ENCODE peak calls at places on chromosomes 11 and 22, in ten cellular contexts. One of them, this sample, is unnamed.

GRCh38 chr11:128575174-128575955 is 12.0 kb downstream of the ETS1 start:
- DNase-seq in heart left ventricle: no peak
- DNase-seq in tibial artery: no peak
- DNase-seq in thoracic aorta: no peak
- DNase-seq in A549: no peak
- DNase-seq in fibroblast of pulmonary artery: no peak
- DNase-seq in neural progenitor cell: no peak
- DNase-seq in fibroblast of mammary gland: no peak
- DNase-seq in fibroblast of villous mesenchyme: peak; percentile 42
- DNase-seq in colonic mucosa: no peak
- DNase-seq in this sample: no peak

GRCh38 chr11:117068303-117068860 is 29.8 kb downstream of the SIK3 start:
- DNase-seq in fibroblast of mammary gland: no peak
- DNase-seq in heart left ventricle: no peak
- DNase-seq in fibroblast of villous mesenchyme: no peak
- DNase-seq in thoracic aorta: no peak
- DNase-seq in neural progenitor cell: no peak
- DNase-seq in A549: no peak
- DNase-seq in tibial artery: no peak
- DNase-seq in fibroblast of pulmonary artery: no peak
- DNase-seq in colonic mucosa: no peak
- DNase-seq in this sample: no peak

GRCh38 chr11:116731097-116731761 is 41.6 kb downstream of the BUD13 start:
- DNase-seq in tibial artery: no peak
- DNase-seq in fibroblast of pulmonary artery: peak; percentile 3
- DNase-seq in fibroblast of villous mesenchyme: peak; percentile 1
- DNase-seq in colonic mucosa: no peak
- DNase-seq in thoracic aorta: no peak
- DNase-seq in fibroblast of mammary gland: no peak
- DNase-seq in neural progenitor cell: peak; percentile 88
- DNase-seq in A549: no peak
- DNase-seq in heart left ventricle: no peak
- DNase-seq in this sample: no peak

GRCh38 chr11:111299111-111300026 is 1.0 kb downstream of the POU2AF3 start:
- DNase-seq in neural progenitor cell: peak; percentile 75
- DNase-seq in fibroblast of pulmonary artery: peak; percentile 19
- DNase-seq in thoracic aorta: no peak
- DNase-seq in colonic mucosa: peak; percentile 74
- DNase-seq in fibroblast of villous mesenchyme: peak; percentile 19
- DNase-seq in fibroblast of mammary gland: peak; percentile 33
- DNase-seq in tibial artery: peak; percentile 55
- DNase-seq in A549: peak; percentile 60
- DNase-seq in heart left ventricle: peak; percentile 68
- DNase-seq in this sample: no peak

GRCh38 chr11:418343-419247 is 3.8 kb upstream of the SIGIRR start:
- DNase-seq in thoracic aorta: no peak
- DNase-seq in colonic mucosa: no peak
- DNase-seq in heart left ventricle: peak; percentile 18
- DNase-seq in A549: no peak
- DNase-seq in neural progenitor cell: no peak
- DNase-seq in fibroblast of villous mesenchyme: no peak
- DNase-seq in fibroblast of pulmonary artery: no peak
- DNase-seq in tibial artery: no peak
- DNase-seq in fibroblast of mammary gland: no peak
- DNase-seq in this sample: no peak

GRCh38 chr11:64533501-64533900 is 57.5 kb upstream of the SLC22A12 start:
- DNase-seq in tibial artery: no peak
- DNase-seq in colonic mucosa: no peak
- DNase-seq in thoracic aorta: no peak
- DNase-seq in heart left ventricle: no peak
- DNase-seq in neural progenitor cell: no peak
- DNase-seq in A549: no peak
- DNase-seq in fibroblast of mammary gland: no peak
- DNase-seq in fibroblast of pulmonary artery: no peak
- DNase-seq in fibroblast of villous mesenchyme: no peak
- DNase-seq in this sample: no peak

GRCh38 chr11:62923634-62924411 is 2.7 kb upstream of the CHRM1 start:
- DNase-seq in tibial artery: no peak
- DNase-seq in fibroblast of villous mesenchyme: no peak
- DNase-seq in fibroblast of mammary gland: no peak
- DNase-seq in heart left ventricle: peak; percentile 38
- DNase-seq in thoracic aorta: no peak
- DNase-seq in A549: no peak
- DNase-seq in fibroblast of pulmonary artery: no peak
- DNase-seq in neural progenitor cell: peak; percentile 81
- DNase-seq in colonic mucosa: no peak
- DNase-seq in this sample: no peak

GRCh38 chr22:44348963-44349950 is 36.5 kb upstream of the SHISAL1 start:
- DNase-seq in colonic mucosa: no peak
- DNase-seq in tibial artery: no peak
- DNase-seq in A549: no peak
- DNase-seq in fibroblast of mammary gland: no peak
- DNase-seq in neural progenitor cell: no peak
- DNase-seq in heart left ventricle: no peak
- DNase-seq in fibroblast of pulmonary artery: peak; percentile 28
- DNase-seq in thoracic aorta: no peak
- DNase-seq in fibroblast of villous mesenchyme: peak; percentile 51
- DNase-seq in this sample: no peak

GRCh38 chr11:62233730-62234129 is 8.3 kb upstream of the SCGB1D2 start:
- DNase-seq in neural progenitor cell: no peak
- DNase-seq in tibial artery: no peak
- DNase-seq in heart left ventricle: no peak
- DNase-seq in thoracic aorta: no peak
- DNase-seq in colonic mucosa: no peak
- DNase-seq in fibroblast of pulmonary artery: peak; percentile 2
- DNase-seq in A549: no peak
- DNase-seq in fibroblast of mammary gland: no peak
- DNase-seq in fibroblast of villous mesenchyme: no peak
- DNase-seq in this sample: no peak

GRCh38 chr11:79081441-79082124 is 359.2 kb downstream of the TENM4 start:
- DNase-seq in colonic mucosa: no peak
- DNase-seq in fibroblast of villous mesenchyme: no peak
- DNase-seq in A549: no peak
- DNase-seq in fibroblast of pulmonary artery: peak; percentile 36
- DNase-seq in tibial artery: no peak
- DNase-seq in heart left ventricle: no peak
- DNase-seq in neural progenitor cell: peak; percentile 38
- DNase-seq in fibroblast of mammary gland: peak; percentile 46
- DNase-seq in thoracic aorta: no peak
- DNase-seq in this sample: no peak

GRCh38 chr11:5928269-5928668 is 13.8 kb upstream of the OR56A3 start:
- DNase-seq in thoracic aorta: no peak
- DNase-seq in fibroblast of mammary gland: no peak
- DNase-seq in neural progenitor cell: no peak
- DNase-seq in tibial artery: no peak
- DNase-seq in fibroblast of villous mesenchyme: no peak
- DNase-seq in fibroblast of pulmonary artery: no peak
- DNase-seq in A549: no peak
- DNase-seq in colonic mucosa: no peak
- DNase-seq in heart left ventricle: no peak
- DNase-seq in this sample: no peak

GRCh38 chr11:57641426-57641825 is 8.3 kb downstream of the YPEL4 start:
- DNase-seq in tibial artery: no peak
- DNase-seq in fibroblast of villous mesenchyme: peak; percentile 77
- DNase-seq in colonic mucosa: no peak
- DNase-seq in heart left ventricle: no peak
- DNase-seq in thoracic aorta: no peak
- DNase-seq in fibroblast of pulmonary artery: peak; percentile 82
- DNase-seq in A549: peak; percentile 74
- DNase-seq in fibroblast of mammary gland: peak; percentile 75
- DNase-seq in neural progenitor cell: peak; percentile 60
- DNase-seq in this sample: no peak

DNA sequence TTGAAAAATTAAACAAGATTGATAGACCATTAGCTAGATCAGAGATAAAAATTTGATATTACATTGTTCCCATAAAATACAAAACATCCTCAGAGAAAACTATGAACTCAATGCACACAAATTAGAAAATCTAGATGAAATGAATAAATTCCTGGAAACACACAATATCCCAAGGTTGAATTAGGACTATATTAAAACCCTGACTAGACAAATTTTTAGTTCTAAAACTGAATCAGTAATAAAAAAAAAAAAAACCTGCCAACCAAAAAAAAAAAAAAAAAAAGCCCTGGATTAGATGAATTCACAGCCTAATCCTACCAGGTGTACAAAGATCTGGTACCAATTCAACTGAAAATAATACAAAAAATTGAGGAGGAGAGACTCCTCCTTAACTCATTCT is 5.5 kb upstream of the OR8K1 start:
- DNase-seq in colonic mucosa: no peak
- DNase-seq in A549: no peak
- DNase-seq in fibroblast of pulmonary artery: no peak
- DNase-seq in fibroblast of mammary gland: no peak
- DNase-seq in neural progenitor cell: no peak
- DNase-seq in fibroblast of villous mesenchyme: no peak
- DNase-seq in tibial artery: no peak
- DNase-seq in thoracic aorta: no peak
- DNase-seq in heart left ventricle: no peak
- DNase-seq in this sample: no peak
- TF ChIP-seq CTCF in colonic mucosa: no peak
- TF ChIP-seq CTCF in A549: no peak
- TF ChIP-seq CTCF in fibroblast of pulmonary artery: no peak
- TF ChIP-seq CTCF in fibroblast of mammary gland: no peak
- TF ChIP-seq CTCF in neural progenitor cell: no peak
- TF ChIP-seq CTCF in fibroblast of villous mesenchyme: no peak
- TF ChIP-seq CTCF in tibial artery: no peak
- TF ChIP-seq CTCF in thoracic aorta: no peak
- TF ChIP-seq CTCF in heart left ventricle: no peak
- TF ChIP-seq CTCF in this sample: no peak

GRCh38 chr11:118996926-118997626 is 862 bp upstream of the CENATAC start:
- DNase-seq in A549: peak; percentile 40
- DNase-seq in fibroblast of pulmonary artery: peak; percentile 41
- DNase-seq in fibroblast of mammary gland: peak; percentile 69
- DNase-seq in colonic mucosa: no peak
- DNase-seq in fibroblast of villous mesenchyme: no peak
- DNase-seq in heart left ventricle: peak; percentile 38
- DNase-seq in thoracic aorta: no peak
- DNase-seq in neural progenitor cell: peak; percentile 18
- DNase-seq in tibial artery: no peak
- DNase-seq in this sample: no peak
- TF ChIP-seq CTCF in A549: no peak
- TF ChIP-seq CTCF in fibroblast of pulmonary artery: peak; percentile 36
- TF ChIP-seq CTCF in fibroblast of mammary gland: peak; percentile 42
- TF ChIP-seq CTCF in colonic mucosa: no peak
- TF ChIP-seq CTCF in fibroblast of villous mesenchyme: peak; percentile 13
- TF ChIP-seq CTCF in heart left ventricle: no peak
- TF ChIP-seq CTCF in thoracic aorta: peak; percentile 19
- TF ChIP-seq CTCF in neural progenitor cell: peak; percentile 29
- TF ChIP-seq CTCF in tibial artery: peak; percentile 8
- TF ChIP-seq CTCF in this sample: no peak

DNA sequence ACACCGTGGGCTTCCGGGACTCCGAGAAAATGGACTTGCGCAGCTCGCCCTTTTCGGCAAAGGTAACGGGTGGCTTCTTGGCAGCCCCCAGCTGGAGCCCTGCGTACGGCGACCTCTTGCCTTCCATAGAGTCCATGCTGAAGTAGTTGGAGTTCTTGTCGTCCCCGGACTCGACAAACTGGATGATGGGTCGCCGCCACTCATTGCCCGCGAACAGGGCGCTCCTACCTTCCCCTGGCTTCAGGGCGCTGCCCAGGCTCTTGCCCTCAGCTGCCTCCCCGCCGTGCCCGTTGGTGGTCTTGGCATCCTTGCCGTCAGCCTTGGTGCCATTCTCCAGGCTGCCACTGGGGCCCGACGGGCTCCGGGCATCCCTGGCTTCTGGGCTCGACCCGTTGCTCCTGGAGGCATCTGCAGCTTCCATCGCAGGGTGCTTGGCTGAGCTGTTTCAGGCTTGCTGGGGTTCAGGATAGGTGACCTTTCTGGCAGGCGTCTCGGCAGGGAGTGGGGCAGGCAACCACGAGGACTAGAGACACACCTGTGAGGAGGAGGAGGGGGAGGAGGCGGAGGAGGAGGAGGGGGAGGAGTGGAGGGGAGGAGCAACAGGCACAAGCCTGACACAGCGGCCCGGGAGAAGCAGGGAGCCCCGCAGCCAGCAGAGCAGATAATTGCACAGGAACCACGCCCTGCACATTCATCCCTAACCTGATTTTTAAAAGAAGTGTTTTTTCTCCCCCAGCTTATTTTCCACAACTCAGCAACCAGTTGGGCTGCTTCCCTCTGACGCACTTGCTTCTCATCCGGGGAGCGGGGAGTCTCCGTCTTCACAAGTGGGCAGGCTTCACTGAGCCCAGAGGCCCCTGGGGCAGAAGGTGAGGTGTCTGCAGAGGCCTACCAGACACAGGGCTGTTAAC is at the start of gene TRIM29:
- DNase-seq in fibroblast of mammary gland: no peak
- DNase-seq in colonic mucosa: peak; percentile 78
- DNase-seq in neural progenitor cell: no peak
- DNase-seq in fibroblast of pulmonary artery: no peak
- DNase-seq in tibial artery: peak; percentile 7
- DNase-seq in heart left ventricle: no peak
- DNase-seq in thoracic aorta: no peak
- DNase-seq in A549: no peak
- DNase-seq in fibroblast of villous mesenchyme: no peak
- DNase-seq in this sample: no peak
- TF ChIP-seq CTCF in fibroblast of mammary gland: no peak
- TF ChIP-seq CTCF in colonic mucosa: no peak
- TF ChIP-seq CTCF in neural progenitor cell: no peak
- TF ChIP-seq CTCF in fibroblast of pulmonary artery: no peak
- TF ChIP-seq CTCF in tibial artery: no peak
- TF ChIP-seq CTCF in heart left ventricle: no peak
- TF ChIP-seq CTCF in thoracic aorta: no peak
- TF ChIP-seq CTCF in A549: no peak
- TF ChIP-seq CTCF in fibroblast of villous mesenchyme: no peak
- TF ChIP-seq CTCF in this sample: no peak

DNA sequence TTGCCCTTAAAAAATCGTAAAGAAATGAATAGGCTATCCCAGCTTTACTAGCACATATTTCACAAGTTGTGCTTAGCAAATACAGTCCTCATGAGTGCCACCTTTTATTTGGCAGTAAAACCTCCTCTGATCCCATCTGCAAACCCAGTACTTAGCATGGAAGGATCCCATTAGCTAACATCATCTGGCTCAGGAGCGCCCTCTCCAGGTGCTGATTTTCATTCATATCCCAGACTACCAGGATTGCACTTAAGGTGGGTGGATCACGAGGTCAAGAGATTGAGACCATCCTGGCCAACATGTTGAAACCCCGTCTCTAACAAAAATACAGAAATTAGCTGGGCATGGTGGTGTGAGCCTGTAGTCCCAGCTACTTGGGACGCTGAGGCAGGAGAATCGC is 76.1 kb upstream of the PAX6 start:
- DNase-seq in heart left ventricle: no peak
- DNase-seq in colonic mucosa: no peak
- DNase-seq in fibroblast of pulmonary artery: no peak
- DNase-seq in fibroblast of villous mesenchyme: no peak
- DNase-seq in thoracic aorta: no peak
- DNase-seq in tibial artery: no peak
- DNase-seq in fibroblast of mammary gland: peak; percentile 5
- DNase-seq in A549: peak; percentile 16
- DNase-seq in neural progenitor cell: peak; percentile 37
- DNase-seq in this sample: no peak
- TF ChIP-seq CTCF in heart left ventricle: no peak
- TF ChIP-seq CTCF in colonic mucosa: no peak
- TF ChIP-seq CTCF in fibroblast of pulmonary artery: no peak
- TF ChIP-seq CTCF in fibroblast of villous mesenchyme: peak; percentile 19
- TF ChIP-seq CTCF in thoracic aorta: no peak
- TF ChIP-seq CTCF in tibial artery: no peak
- TF ChIP-seq CTCF in fibroblast of mammary gland: peak; percentile 26
- TF ChIP-seq CTCF in A549: no peak
- TF ChIP-seq CTCF in neural progenitor cell: peak; percentile 49
- TF ChIP-seq CTCF in this sample: peak; percentile 23

This sample was measured in D721Med.